ENCODE peak calls at places on chromosomes 4 and X, in six cellular contexts. A, G, X, W, M and L are unnamed samples.

GRCh38 chrX:38636949-38637819 is 75.8 kb downstream of the TSPAN7 start:
- DNase-seq in A (no peak), G (no peak), X (no peak), W (peak), M (no peak), L (no peak)

GRCh38 chrX:68432648-68433047 is 647 bp downstream of the OPHN1 start:
- DNase-seq in A (no peak), G (no peak), X (no peak), W (no peak), M (no peak), L (no peak)

GRCh38 chrX:20265726-20266681 is 705 bp downstream of the RPS6KA3 start:
- DNase-seq in A (no peak), G (no peak), X (no peak), W (no peak), M (peak), L (peak)

GRCh38 chrX:49079489-49080428 is at the start of gene WDR45:
- DNase-seq in A (peak), G (no peak), X (peak), W (no peak), M (peak), L (peak)

GRCh38 chr4:37246891-37247290 is 2.3 kb downstream of the NWD2 start:
- DNase-seq in A (no peak), G (no peak), X (no peak), W (no peak), M (no peak), L (no peak)

GRCh38 chr4:125011646-125012045 is 299.1 kb upstream of the ANKRD50 start:
- DNase-seq in A (no peak), G (no peak), X (no peak), W (no peak), M (no peak), L (no peak)

GRCh38 chrX:150365953-150366911 is 3.1 kb downstream of the MAMLD1 start:
- DNase-seq in A (no peak), G (peak), X (no peak), W (peak), M (peak), L (peak)

GRCh38 chrX:136094962-136095361 is 52.4 kb upstream of the FHL1 start:
- DNase-seq in A (no peak), G (no peak), X (no peak), W (no peak), M (no peak), L (no peak)

GRCh38 chr4:159547645-159548308 is 444.9 kb downstream of the RAPGEF2 start:
- DNase-seq in A (no peak), G (no peak), X (no peak), W (no peak), M (no peak), L (no peak)

GRCh38 chr4:5865896-5866599 is 26.8 kb downstream of the CRMP1 start:
- DNase-seq in A (no peak), G (no peak), X (no peak), W (no peak), M (peak), L (peak)

GRCh38 chrX:10173331-10173900 is 16.6 kb downstream of the CLCN4 start:
- DNase-seq in A (peak), G (peak), X (no peak), W (peak), M (no peak), L (no peak)

GRCh38 chr4:188551156-188551555 is 411.9 kb downstream of the TRIML1 start:
- DNase-seq in A (no peak), G (no peak), X (no peak), W (no peak), M (no peak), L (no peak)

GRCh38 chr4:1057403-1057745 is 45.9 kb downstream of the FGFRL1 start:
- DNase-seq in A (no peak), G (no peak), X (no peak), W (no peak), M (no peak), L (peak)

GRCh38 chr4:53432528-53433424 is 55.3 kb downstream of the FIP1L1 start:
- DNase-seq in A (no peak), G (no peak), X (no peak), W (no peak), M (no peak), L (no peak)